ENCODE peak calls at places on chromosomes 7 and 10, in ten cellular contexts. S, Q, P, K, W, I, U, O, Z and R are unnamed samples. For H3K36me3, the result is how much of the 10 kb centered on the place peaks cover.

GRCh38 chr7:104065491-104065890 is 76.0 kb upstream of the RELN start:
- DNase-seq in S (no peak), Q (no peak), P (no peak), K (no peak), W (no peak), I (no peak), U (no peak), O (no peak), Z (no peak), R (no peak)

GRCh38 chr10:14782691-14783363 is 8.1 kb upstream of the FAM107B start:
- DNase-seq in S (no peak), Q (no peak), P (no peak), K (no peak), W (no peak), I (peak), U (no peak), O (no peak), Z (no peak), R (no peak)

GRCh38 chr10:52216852-52217251 is 97.2 kb upstream of the DKK1 start:
- DNase-seq in S (no peak), Q (no peak), P (no peak), K (no peak), W (no peak), I (peak), U (peak), O (peak), Z (no peak), R (no peak)

GRCh38 chr10:17444062-17444714 is 10.2 kb downstream of the ST8SIA6 start:
- DNase-seq in S (no peak), Q (no peak), P (no peak), K (no peak), W (no peak), I (no peak), U (no peak), O (peak), Z (no peak), R (no peak)

GRCh38 chr10:90352288-90352687 is 505.6 kb downstream of the HTR7 start:
- DNase-seq in S (peak), Q (no peak), P (no peak), K (no peak), W (no peak), I (peak), U (peak), O (no peak), Z (no peak), R (no peak)

GRCh38 chr10:69786791-69787190 is 14.9 kb upstream of the COL13A1 start:
- DNase-seq in S (peak), Q (no peak), P (no peak), K (no peak), W (no peak), I (peak), U (peak), O (no peak), Z (no peak), R (no peak)

GRCh38 chr10:93916257-93917063 is 22.7 kb downstream of the SLC35G1 start:
- DNase-seq in S (peak), Q (no peak), P (no peak), K (no peak), W (no peak), I (no peak), U (peak), O (no peak), Z (no peak), R (no peak)

GRCh38 chr10:22329150-22329549 is 8.3 kb downstream of the BMI1 start:
- DNase-seq in S (peak), Q (no peak), P (no peak), K (no peak), W (no peak), I (no peak), U (no peak), O (no peak), Z (no peak), R (no peak)

GRCh38 chr10:115657161-115657850 is 564.1 kb downstream of the ATRNL1 start:
- DNase-seq in S (no peak), Q (no peak), P (no peak), K (no peak), W (no peak), I (peak), U (peak), O (no peak), Z (no peak), R (no peak)

GRCh38 chr7:68245688-68246087 is 1249.1 kb downstream of the TYW1 start:
- DNase-seq in S (peak), Q (no peak), P (no peak), K (no peak), W (no peak), I (no peak), U (no peak), O (no peak), Z (no peak), R (no peak)

GRCh38 chr10:116099031-116099430 is 174.0 kb downstream of the GFRA1 start:
- DNase-seq in S (no peak), Q (no peak), P (no peak), K (no peak), W (no peak), I (no peak), U (no peak), O (no peak), Z (no peak), R (no peak)

GRCh38 chr10:128047337-128047736 is 78.9 kb downstream of the MKI67 start:
- DNase-seq in S (peak), Q (peak), P (peak), K (peak), W (peak), I (peak), U (no peak), O (peak), Z (peak), R (no peak)

GRCh38 chr10:27474741-27475140 is 29.4 kb upstream of the RAB18 start:
- DNase-seq in S (no peak), Q (no peak), P (no peak), K (no peak), W (no peak), I (no peak), U (no peak), O (no peak), Z (no peak), R (no peak)

GRCh38 chr7:7517661-7518236 is 17.9 kb downstream of the COL28A1 start:
- DNase-seq in S (no peak), Q (no peak), P (no peak), K (no peak), W (no peak), I (no peak), U (no peak), O (no peak), Z (no peak), R (no peak)

GRCh38 chr10:6204341-6205191 is 1.8 kb downstream of the PFKFB3 start:
- DNase-seq in S (no peak), Q (peak), P (no peak), K (no peak), W (no peak), I (peak), U (peak), O (no peak), Z (peak), R (no peak)

GRCh38 chr10:101291254-101292193 is 62.3 kb upstream of the LBX1 start:
- DNase-seq in S (peak), Q (peak), P (no peak), K (peak), W (peak), I (peak), U (no peak), O (no peak), Z (peak), R (peak)
- H3K4me3 ChIP-seq in S (peak), Q (peak), P (peak), K (peak), W (peak), I (peak), U (peak), O (peak), Z (peak), R (peak)

GRCh38 chr10:97465982-97466381 is 20.0 kb downstream of the ZDHHC16 start:
- DNase-seq in S (no peak), Q (no peak), P (no peak), K (no peak), W (no peak), I (no peak), U (no peak), O (no peak), Z (no peak), R (no peak)
- H3K36me3 ChIP-seq in S (half or more), Q (under half), P (under half), K (half or more), W (under half), I (half or more), U (under half), O (under half), Z (half or more), R (half or more)

GRCh38 chr10:112536663-112537062 is 89.6 kb downstream of the VTI1A start:
- DNase-seq in S (no peak), Q (no peak), P (no peak), K (no peak), W (no peak), I (no peak), U (no peak), O (no peak), Z (no peak), R (no peak)

GRCh38 chr10:112539340-112539739 is 92.3 kb downstream of the VTI1A start:
- DNase-seq in S (no peak), Q (no peak), P (no peak), K (no peak), W (no peak), I (no peak), U (no peak), O (no peak), Z (no peak), R (no peak)

GRCh38 chr10:112532053-112532658 is 85.1 kb downstream of the VTI1A start:
- DNase-seq in S (no peak), Q (no peak), P (no peak), K (no peak), W (no peak), I (no peak), U (peak), O (peak), Z (no peak), R (no peak)

DNA sequence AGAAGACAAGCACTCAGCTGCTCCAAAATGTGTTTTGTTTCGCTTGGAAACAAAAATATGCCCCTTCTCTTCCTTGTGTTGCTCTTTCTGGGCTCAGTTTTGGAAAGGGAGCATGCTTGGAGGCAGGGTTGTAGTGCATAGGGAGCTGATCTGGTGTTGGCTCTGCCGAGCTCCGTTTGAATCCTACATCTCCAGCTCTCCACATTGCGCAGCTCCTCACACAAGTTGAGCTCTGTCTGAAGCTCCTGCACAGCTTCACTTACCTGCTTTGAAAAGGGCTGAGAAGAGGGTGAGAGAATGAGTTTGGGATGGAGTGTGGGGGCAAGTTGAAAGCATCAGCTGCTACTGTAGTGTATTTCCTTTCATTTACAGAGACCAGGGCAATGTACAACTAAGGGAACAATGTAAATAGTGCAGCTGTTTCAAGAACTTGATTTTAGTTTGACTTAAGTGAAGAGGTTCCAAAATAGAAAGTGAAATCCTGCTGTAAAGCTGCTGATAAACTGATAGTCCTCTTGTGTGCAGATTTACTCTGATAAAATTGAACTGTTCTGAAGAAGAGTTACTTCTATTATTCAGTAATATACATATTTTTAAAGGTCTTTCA is 88.5 kb downstream of the VTI1A start:
- DNase-seq in S (no peak), Q (no peak), P (no peak), K (no peak), W (no peak), I (no peak), U (peak), O (no peak), Z (no peak), R (no peak)
- H3K4me3 ChIP-seq in S (no peak), Q (no peak), P (no peak), K (no peak), W (no peak), I (no peak), U (peak), O (no peak), Z (no peak), R (no peak)

GRCh38 chr10:35545079-35545657 is 60.0 kb upstream of the GJD4 start:
- DNase-seq in S (no peak), Q (peak), P (no peak), K (no peak), W (no peak), I (no peak), U (no peak), O (no peak), Z (no peak), R (no peak)

GRCh38 chr10:35536789-35537188 is 68.4 kb upstream of the GJD4 start:
- DNase-seq in S (no peak), Q (no peak), P (no peak), K (no peak), W (no peak), I (no peak), U (no peak), O (no peak), Z (no peak), R (no peak)

GRCh38 chr10:35535136-35535535 is 70.0 kb upstream of the GJD4 start:
- DNase-seq in S (no peak), Q (no peak), P (no peak), K (no peak), W (no peak), I (no peak), U (no peak), O (no peak), Z (no peak), R (no peak)

GRCh38 chr10:35542303-35542702 is 62.8 kb upstream of the GJD4 start:
- DNase-seq in S (no peak), Q (no peak), P (no peak), K (no peak), W (no peak), I (no peak), U (no peak), O (no peak), Z (no peak), R (no peak)

GRCh38 chr10:35540296-35541164 is 64.6 kb upstream of the GJD4 start:
- DNase-seq in S (no peak), Q (no peak), P (no peak), K (no peak), W (no peak), I (no peak), U (no peak), O (no peak), Z (no peak), R (no peak)
- H3K36me3 ChIP-seq in S (under half), Q (under half), P (under half), K (under half), W (under half), I (under half), U (under half), O (under half), Z (under half), R (under half)

DNA sequence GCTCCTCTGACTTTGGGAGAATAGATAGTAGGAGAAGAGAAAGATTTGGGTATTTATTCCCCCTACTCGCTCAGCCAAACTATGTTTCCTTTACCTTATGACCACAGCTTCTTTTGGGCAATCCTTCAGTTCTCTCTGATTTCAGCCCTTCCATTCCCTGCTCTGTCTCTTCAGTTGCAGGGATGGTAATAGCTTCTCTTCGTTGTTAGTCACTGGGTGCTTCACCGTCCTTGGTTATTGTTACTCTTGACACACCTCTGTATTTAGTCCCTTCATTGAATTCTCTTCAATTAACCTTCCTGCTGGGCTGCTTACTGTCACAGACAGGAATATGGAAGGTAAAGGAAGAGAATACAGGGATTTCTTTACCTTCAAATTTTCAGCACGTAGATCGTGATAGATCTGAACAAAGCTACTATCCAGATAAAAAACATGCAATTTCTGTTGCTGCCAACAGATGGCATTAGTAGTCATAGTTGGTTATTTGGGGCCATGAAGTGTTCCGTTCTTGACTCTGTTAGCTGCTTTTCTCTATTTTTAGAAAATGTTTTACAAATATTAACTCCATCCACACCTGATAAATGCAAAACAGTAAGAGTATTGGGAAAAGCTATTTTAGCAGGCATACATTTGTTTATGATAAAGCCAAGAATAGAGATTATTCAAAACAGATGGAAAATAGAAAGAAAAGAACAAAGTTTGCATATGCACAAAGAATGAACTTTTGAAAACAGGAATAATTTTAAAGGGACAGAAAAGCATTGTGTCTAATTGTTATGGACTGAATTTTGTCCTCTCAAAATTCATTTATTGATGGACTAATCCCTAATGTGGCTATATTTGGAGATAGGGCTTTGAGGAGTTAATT is 14.0 kb upstream of the PTTG1IP2 start:
- DNase-seq in S (peak), Q (no peak), P (no peak), K (no peak), W (peak), I (peak), U (peak), O (peak), Z (no peak), R (no peak)
- H3K4me3 ChIP-seq in S (peak), Q (no peak), P (no peak), K (peak), W (no peak), I (peak), U (no peak), O (no peak), Z (peak), R (no peak)

DNA sequence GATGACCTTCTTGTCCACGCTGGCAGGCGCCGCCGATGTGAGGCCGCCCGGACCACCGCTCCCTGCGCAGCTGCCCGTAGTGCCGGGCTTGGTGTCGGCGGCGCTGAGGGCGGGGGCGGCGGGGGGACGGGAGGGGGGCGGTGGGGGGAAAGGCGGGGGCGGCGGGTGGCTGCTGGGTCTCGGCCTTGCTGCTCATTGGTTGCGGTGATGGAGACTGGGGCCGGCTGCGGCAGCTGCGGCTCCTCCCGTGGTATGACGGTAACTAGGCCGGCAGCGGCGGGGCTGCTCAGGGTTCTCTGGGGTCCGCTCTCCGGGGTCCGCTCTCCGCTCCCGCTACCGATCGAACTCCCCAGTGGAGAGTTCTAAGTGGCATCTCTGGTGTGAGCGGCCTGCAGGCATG is 1.8 kb upstream of the EFCAB10 start:
- DNase-seq in S (no peak), Q (peak), P (no peak), K (no peak), W (no peak), I (no peak), U (no peak), O (no peak), Z (no peak), R (no peak)
- H3K36me3 ChIP-seq in S (under half), Q (under half), P (under half), K (under half), W (under half), I (under half), U (under half), O (under half), Z (under half), R (under half)

GRCh38 chr10:88582411-88582805 is 710 bp downstream of the RNLS start:
- DNase-seq in S (no peak), Q (no peak), P (no peak), K (no peak), W (no peak), I (no peak), U (no peak), O (no peak), Z (no peak), R (no peak)
- H3K4me3 ChIP-seq in S (peak), Q (peak), P (peak), K (peak), W (peak), I (peak), U (peak), O (peak), Z (peak), R (no peak)

GRCh38 chr7:102872460-102872859 is 40.3 kb upstream of the LRRC17 start:
- DNase-seq in S (no peak), Q (no peak), P (no peak), K (no peak), W (no peak), I (peak), U (peak), O (no peak), Z (no peak), R (no peak)
- H3K36me3 ChIP-seq in S (under half), Q (under half), P (under half), K (under half), W (under half), I (under half), U (under half), O (under half), Z (under half), R (under half)